ENCODE peak calls at places on chromosomes 12 and 14, in seven cellular contexts. E is amniotic epithelial cell; C is stimulated activated CD4-positive, alpha-beta T cell treated with anti-CD3 and anti-CD28 coated beads, Interleukin-15, amount 100 ng/mL, for 1 hour; Q is left kidney; S is DMS153; U is HEK293T; Z is HT1080. O is an unnamed sample.

GRCh38 chr14:31967669-31967975 is 109.5 kb upstream of the ARHGAP5 start:
- DNase-seq in E (no peak), U (no peak), Z (no peak), S (no peak), Q (no peak), C (no peak), O (no peak)

GRCh38 chr14:69285661-69286255 is 25.8 kb downstream of the GALNT16 start:
- DNase-seq in U (no peak), C (no peak), E (no peak), Z (no peak), Q (no peak), S (no peak), O (no peak)

GRCh38 chr12:123134265-123134664 is 16.6 kb downstream of the PITPNM2 start:
- DNase-seq in Z (no peak), S (no peak), C (no peak), E (no peak), U (no peak), Q (no peak), O (no peak)

GRCh38 chr12:125013816-125014442 is 20.5 kb downstream of the BRI3BP start:
- DNase-seq in S (peak; percentile 22), Z (no peak), U (no peak), Q (no peak), C (no peak), E (no peak), O (no peak)

GRCh38 chr12:106296179-106296877 is 6.2 kb upstream of the TCP11L2 start:
- DNase-seq in C (no peak), Q (no peak), Z (peak; percentile 92), U (no peak), E (peak; percentile 79), S (no peak), O (no peak)

GRCh38 chr12:94326727-94327126 is 132.9 kb downstream of the CEP83 start:
- DNase-seq in S (no peak), Z (peak; percentile 91), U (no peak), Q (no peak), E (peak; percentile 95), C (no peak), O (no peak)

GRCh38 chr14:23300687-23301223 is 1.9 kb downstream of the PPP1R3E start:
- DNase-seq in Z (peak; percentile 12), E (no peak), C (no peak), S (no peak), U (no peak), Q (peak; percentile 55), O (no peak)

GRCh38 chr12:14403711-14404164 is 38.3 kb downstream of the ATF7IP start:
- DNase-seq in U (peak; percentile 15), Z (peak; percentile 34), Q (peak; percentile 83), S (peak; percentile 78), E (peak; percentile 75), C (no peak), O (no peak)

GRCh38 chr12:113050808-113051207 is 5.7 kb upstream of the DTX1 start:
- DNase-seq in S (no peak), Q (peak; percentile 44), U (no peak), C (no peak), Z (no peak), E (no peak), O (no peak)

GRCh38 chr12:43812926-43813325 is 6.8 kb upstream of the TWF1 start:
- DNase-seq in Z (peak; percentile 24), U (no peak), C (no peak), Q (no peak), E (peak; percentile 18), S (no peak), O (no peak)

GRCh38 chr14:59358105-59358504 is 107.1 kb downstream of the GPR135 start:
- DNase-seq in E (peak; percentile 86), U (no peak), C (no peak), S (no peak), Z (peak; percentile 61), Q (no peak), O (no peak)

GRCh38 chr12:57864382-57864781 is 17.9 kb upstream of the CTDSP2 start:
- DNase-seq in C (no peak), U (no peak), Z (no peak), Q (peak; percentile 63), E (no peak), S (peak; percentile 14), O (no peak)

GRCh38 chr14:95440951-95441350 is 75.5 kb downstream of the SYNE3 start:
- DNase-seq in Q (no peak), Z (no peak), U (no peak), E (no peak), S (no peak), C (no peak), O (no peak)

GRCh38 chr12:121233628-121234020 is 23.7 kb downstream of the P2RX4 start:
- DNase-seq in E (no peak), Q (no peak), Z (no peak), U (no peak), C (no peak), S (no peak), O (peak; percentile 10)

GRCh38 chr14:48704639-48705038 is 881.5 kb downstream of the RPS29 start:
- DNase-seq in S (no peak), U (no peak), E (no peak), Q (no peak), Z (no peak), C (no peak), O (no peak)

GRCh38 chr12:129753596-129753995 is 150.2 kb downstream of the TMEM132D start:
- DNase-seq in S (no peak), Z (peak; percentile 88), C (no peak), Q (no peak), U (no peak), E (no peak), O (no peak)

GRCh38 chr14:84247693-84248092 is 1282.3 kb upstream of the FLRT2 start:
- DNase-seq in Q (no peak), C (no peak), E (no peak), Z (no peak), S (no peak), U (no peak), O (no peak)

GRCh38 chr12:132271755-132272092 is 57.7 kb downstream of the GALNT9 start:
- DNase-seq in S (no peak), Q (no peak), U (no peak), C (no peak), Z (no peak), E (no peak), O (no peak)

GRCh38 chr12:121110211-121110940 is 22.3 kb upstream of the P2RX7 start:
- DNase-seq in S (peak; percentile 30), E (peak; percentile 89), Z (peak; percentile 34), U (peak; percentile 66), Q (peak; percentile 83), C (peak; percentile 30), O (peak; percentile 81)

GRCh38 chr12:92899388-92900001 is 29.6 kb downstream of the EEA1 start:
- DNase-seq in S (no peak), Q (peak; percentile 49), U (no peak), C (no peak), E (peak; percentile 98), Z (peak; percentile 97), O (peak; percentile 10)